ENCODE peak calls at places on chromosome 5, in four cellular contexts. One of them, this sample, is unnamed.

GRCh38 chr5:159230657-159231056 is 21.3 kb upstream of the RNF145 start:
- DNase-seq in H9: no peak
- DNase-seq in IMR-90: no peak
- DNase-seq in H1: no peak
- DNase-seq in this sample: peak; percentile 28

GRCh38 chr5:8756498-8757084 is 789.3 kb downstream of the SEMA5A start:
- DNase-seq in H1: no peak
- DNase-seq in H9: peak; percentile 36
- DNase-seq in IMR-90: peak; percentile 60
- DNase-seq in this sample: peak; percentile 73

GRCh38 chr5:66717455-66718373 is 121.5 kb downstream of the MAST4 start:
- DNase-seq in H1: no peak
- DNase-seq in IMR-90: no peak
- DNase-seq in H9: no peak
- DNase-seq in this sample: peak; percentile 52

GRCh38 chr5:154863291-154864080 is 5.1 kb downstream of the CNOT8 start:
- DNase-seq in H1: no peak
- DNase-seq in H9: no peak
- DNase-seq in IMR-90: no peak
- DNase-seq in this sample: no peak

GRCh38 chr5:172906436-172906835 is 52.8 kb upstream of the RPL26L1 start:
- DNase-seq in H9: no peak
- DNase-seq in IMR-90: peak; percentile 80
- DNase-seq in H1: no peak
- DNase-seq in this sample: peak; percentile 60

GRCh38 chr5:140234590-140234989 is 59.6 kb downstream of the CYSTM1 start:
- DNase-seq in H1: no peak
- DNase-seq in H9: no peak
- DNase-seq in IMR-90: no peak
- DNase-seq in this sample: no peak

GRCh38 chr5:143913008-143913752 is 101.2 kb downstream of the HMHB1 start:
- DNase-seq in IMR-90: peak; percentile 91
- DNase-seq in H9: no peak
- DNase-seq in H1: no peak
- DNase-seq in this sample: no peak

GRCh38 chr5:113489299-113489698 is 1.0 kb upstream of the MCC start:
- DNase-seq in IMR-90: peak; percentile 99
- DNase-seq in H9: no peak
- DNase-seq in H1: no peak
- DNase-seq in this sample: no peak

GRCh38 chr5:59019078-59019477 is 436.2 kb downstream of the RAB3C start:
- DNase-seq in H9: no peak
- DNase-seq in H1: no peak
- DNase-seq in IMR-90: no peak
- DNase-seq in this sample: no peak

GRCh38 chr5:35335752-35336151 is 105.5 kb upstream of the PRLR start:
- DNase-seq in H9: no peak
- DNase-seq in H1: no peak
- DNase-seq in IMR-90: no peak
- DNase-seq in this sample: no peak

GRCh38 chr5:123673107-123673506 is 161.1 kb downstream of the CSNK1G3 start:
- DNase-seq in H1: no peak
- DNase-seq in IMR-90: no peak
- DNase-seq in H9: peak; percentile 27
- DNase-seq in this sample: peak; percentile 44

GRCh38 chr5:180467028-180467427 is 27.2 kb upstream of the CNOT6 start:
- DNase-seq in H9: no peak
- DNase-seq in H1: no peak
- DNase-seq in IMR-90: no peak
- DNase-seq in this sample: no peak

GRCh38 chr5:1515921-1516571 is 7.7 kb downstream of the LPCAT1 start:
- DNase-seq in H9: peak; percentile 62
- DNase-seq in IMR-90: peak; percentile 55
- DNase-seq in H1: peak; percentile 61
- DNase-seq in this sample: peak; percentile 98

GRCh38 chr5:76457685-76458491 is 54.8 kb downstream of the IQGAP2 start:
- DNase-seq in H9: no peak
- DNase-seq in IMR-90: no peak
- DNase-seq in H1: no peak
- DNase-seq in this sample: peak; percentile 83

GRCh38 chr5:142548739-142549275 is 137.1 kb downstream of the FGF1 start:
- DNase-seq in IMR-90: peak; percentile 97
- DNase-seq in H9: peak; percentile 93
- DNase-seq in H1: peak; percentile 73
- DNase-seq in this sample: peak; percentile 99

GRCh38 chr5:24222866-24223265 is 421.9 kb downstream of the CDH10 start:
- DNase-seq in H9: no peak
- DNase-seq in H1: no peak
- DNase-seq in IMR-90: peak; percentile 5
- DNase-seq in this sample: no peak
- H3K56ac ChIP-seq in H9: no peak overlapping the region
- H3K56ac ChIP-seq in H1: no peak overlapping the region
- H3K56ac ChIP-seq in IMR-90: no peak overlapping the region
- H3K56ac ChIP-seq in this sample: no peak overlapping the region

GRCh38 chr5:132497488-132497997 is 7.0 kb upstream of the IRF1 start:
- DNase-seq in IMR-90: peak; percentile 95
- DNase-seq in H9: peak; percentile 66
- DNase-seq in H1: no peak
- DNase-seq in this sample: peak; percentile 90

GRCh38 chr5:132496631-132497487 is 6.3 kb upstream of the IRF1 start:
- DNase-seq in H1: peak; percentile 92
- DNase-seq in H9: peak; percentile 93
- DNase-seq in IMR-90: peak; percentile 87
- DNase-seq in this sample: peak; percentile 82

GRCh38 chr5:132498686-132499271 is 8.2 kb upstream of the IRF1 start:
- DNase-seq in H1: peak; percentile 32
- DNase-seq in H9: no peak
- DNase-seq in IMR-90: peak; percentile 20
- DNase-seq in this sample: no peak

GRCh38 chr5:132499440-132500243 is 9.1 kb upstream of the IRF1 start:
- DNase-seq in H1: peak; percentile 35
- DNase-seq in IMR-90: no peak
- DNase-seq in H9: no peak
- DNase-seq in this sample: peak; percentile 14

DNA sequence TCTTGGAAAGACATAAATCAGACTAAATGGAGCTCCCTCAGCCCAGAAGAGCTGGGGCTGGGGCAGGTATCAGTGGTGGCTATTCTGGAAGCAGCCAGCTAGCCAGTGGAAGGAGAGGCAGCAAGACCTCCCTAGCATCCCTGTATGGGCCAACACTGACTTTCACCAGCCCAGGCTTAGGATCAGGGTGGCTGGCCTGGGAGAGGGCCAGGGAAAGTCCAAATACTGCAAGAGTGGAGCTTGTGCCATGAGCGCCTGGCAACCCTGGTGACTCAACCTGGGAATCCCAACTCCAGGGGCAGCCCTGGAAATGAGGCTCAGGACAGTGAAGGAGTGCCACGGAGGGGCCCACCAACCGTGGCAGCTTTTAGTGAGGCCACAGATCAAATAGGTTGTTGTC is 7.6 kb upstream of the IRF1 start:
- DNase-seq in H9: no peak
- DNase-seq in H1: peak; percentile 38
- DNase-seq in IMR-90: peak; percentile 75
- DNase-seq in this sample: peak; percentile 5
- H3K4ac ChIP-seq in H9: no peak overlapping the region
- H3K4ac ChIP-seq in H1: no peak overlapping the region
- H3K4ac ChIP-seq in IMR-90: peak overlapping the region; percentile 99
- H3K4ac ChIP-seq in this sample: no peak overlapping the region

DNA sequence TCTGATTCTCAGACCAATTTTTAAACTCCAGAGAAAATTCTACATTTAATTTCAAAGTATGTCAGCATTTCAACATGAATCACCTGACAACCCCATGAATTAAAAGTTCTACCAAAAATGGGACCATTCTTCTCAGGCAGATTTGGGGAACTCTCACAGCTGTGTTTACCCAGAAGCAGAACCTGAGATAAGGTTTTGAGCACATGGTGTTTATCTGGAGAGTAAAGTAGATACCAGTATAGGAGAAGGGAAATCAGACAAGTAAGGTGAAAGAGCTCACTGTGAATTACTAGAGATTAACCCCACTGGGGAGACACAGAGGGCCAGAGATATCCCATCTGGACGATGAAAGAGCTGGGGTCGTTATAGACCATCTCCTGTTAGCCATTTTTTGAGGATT is 729.1 kb downstream of the DNAH5 start:
- DNase-seq in H1: no peak
- DNase-seq in IMR-90: no peak
- DNase-seq in H9: no peak
- DNase-seq in this sample: peak; percentile 74
- H3K56ac ChIP-seq in H1: no peak overlapping the region
- H3K56ac ChIP-seq in IMR-90: no peak overlapping the region
- H3K56ac ChIP-seq in H9: no peak overlapping the region
- H3K56ac ChIP-seq in this sample: no peak overlapping the region

GRCh38 chr5:2530609-2531008 is 220.9 kb downstream of the IRX2 start:
- DNase-seq in H1: no peak
- DNase-seq in H9: no peak
- DNase-seq in IMR-90: no peak
- DNase-seq in this sample: no peak

GRCh38 chr5:2534251-2534650 is 217.2 kb downstream of the IRX2 start:
- DNase-seq in IMR-90: no peak
- DNase-seq in H1: no peak
- DNase-seq in H9: no peak
- DNase-seq in this sample: no peak

GRCh38 chr5:2534970-2535369 is 216.5 kb downstream of the IRX2 start:
- DNase-seq in H9: no peak
- DNase-seq in IMR-90: no peak
- DNase-seq in H1: no peak
- DNase-seq in this sample: no peak

GRCh38 chr5:2531318-2531717 is 220.2 kb downstream of the IRX2 start:
- DNase-seq in H1: no peak
- DNase-seq in H9: no peak
- DNase-seq in IMR-90: no peak
- DNase-seq in this sample: no peak

DNA sequence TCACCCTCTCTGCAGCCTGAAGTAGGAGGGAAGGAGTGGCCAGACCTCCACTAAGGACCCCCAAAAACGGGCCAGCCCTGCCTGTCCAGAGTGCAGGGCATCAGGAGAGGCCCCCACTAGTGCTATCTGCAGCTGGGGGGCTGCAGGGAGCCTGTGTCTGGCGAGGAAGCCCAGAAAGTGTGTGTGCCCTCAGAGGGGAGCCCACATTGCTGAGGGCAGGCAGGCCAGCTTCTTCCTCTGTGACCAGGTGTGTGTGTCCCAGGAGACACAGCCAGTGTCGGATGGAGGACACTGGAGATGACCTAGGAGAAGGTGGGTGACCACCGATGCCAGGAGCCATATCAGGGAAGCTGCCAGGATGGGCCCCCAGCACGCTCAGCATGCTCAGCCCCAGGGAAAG is 218.7 kb downstream of the IRX2 start:
- DNase-seq in H1: no peak
- DNase-seq in IMR-90: no peak
- DNase-seq in H9: no peak
- DNase-seq in this sample: no peak
- H3K4ac ChIP-seq in H1: no peak overlapping the region
- H3K4ac ChIP-seq in IMR-90: no peak overlapping the region
- H3K4ac ChIP-seq in H9: no peak overlapping the region
- H3K4ac ChIP-seq in this sample: no peak overlapping the region

This sample was measured in mesendoderm.